ENCODE peak calls at places on chromosomes 6 and 20, in ten cellular contexts. One of them, this sample, is unnamed.

GRCh38 chr6:53593001-53593488 is 48.1 kb upstream of the GCLC start:
- DNase-seq in GM18507: no peak
- DNase-seq in HEK293T: no peak
- DNase-seq in stimulated activated CD4-positive, alpha-beta T cell treated with anti-CD3 and anti-CD28 coated beads, Interleukin-12 subunit alpha, Interleukin-12 subunit beta, amount 100 ng/mL, for 48 hours: no peak
- DNase-seq in amygdala: no peak
- DNase-seq in activated T-cell treated with anti-CD3 and anti-CD28 coated beads, Interleukin-2, amount 50 U/mL, for 72 hours: no peak
- DNase-seq in adrenal gland: no peak
- DNase-seq in pancreas: no peak
- DNase-seq in RCC 7860: peak; percentile 71
- DNase-seq in omental fat pad: no peak
- DNase-seq in this sample: peak; percentile 28

GRCh38 chr6:150418825-150419594 is 50.2 kb downstream of the IYD start:
- DNase-seq in GM18507: peak; percentile 43
- DNase-seq in activated T-cell treated with anti-CD3 and anti-CD28 coated beads, Interleukin-2, amount 50 U/mL, for 72 hours: peak; percentile 61
- DNase-seq in adrenal gland: peak; percentile 79
- DNase-seq in HEK293T: peak; percentile 86
- DNase-seq in pancreas: peak; percentile 84
- DNase-seq in amygdala: no peak
- DNase-seq in RCC 7860: peak; percentile 18
- DNase-seq in stimulated activated CD4-positive, alpha-beta T cell treated with anti-CD3 and anti-CD28 coated beads, Interleukin-12 subunit alpha, Interleukin-12 subunit beta, amount 100 ng/mL, for 48 hours: peak; percentile 37
- DNase-seq in omental fat pad: no peak
- DNase-seq in this sample: peak; percentile 41

GRCh38 chr20:63208346-63208924 is 7.5 kb downstream of the YTHDF1 start:
- DNase-seq in GM18507: no peak
- DNase-seq in stimulated activated CD4-positive, alpha-beta T cell treated with anti-CD3 and anti-CD28 coated beads, Interleukin-12 subunit alpha, Interleukin-12 subunit beta, amount 100 ng/mL, for 48 hours: no peak
- DNase-seq in RCC 7860: no peak
- DNase-seq in pancreas: peak; percentile 30
- DNase-seq in amygdala: no peak
- DNase-seq in activated T-cell treated with anti-CD3 and anti-CD28 coated beads, Interleukin-2, amount 50 U/mL, for 72 hours: no peak
- DNase-seq in HEK293T: no peak
- DNase-seq in adrenal gland: no peak
- DNase-seq in omental fat pad: no peak
- DNase-seq in this sample: no peak

GRCh38 chr6:112222111-112222726 is 32.1 kb downstream of the LAMA4 start:
- DNase-seq in omental fat pad: no peak
- DNase-seq in stimulated activated CD4-positive, alpha-beta T cell treated with anti-CD3 and anti-CD28 coated beads, Interleukin-12 subunit alpha, Interleukin-12 subunit beta, amount 100 ng/mL, for 48 hours: no peak
- DNase-seq in pancreas: no peak
- DNase-seq in amygdala: no peak
- DNase-seq in HEK293T: no peak
- DNase-seq in GM18507: no peak
- DNase-seq in RCC 7860: no peak
- DNase-seq in activated T-cell treated with anti-CD3 and anti-CD28 coated beads, Interleukin-2, amount 50 U/mL, for 72 hours: no peak
- DNase-seq in adrenal gland: no peak
- DNase-seq in this sample: no peak

GRCh38 chr6:119829006-119829405 is 479.4 kb upstream of the MAN1A1 start:
- DNase-seq in pancreas: no peak
- DNase-seq in amygdala: no peak
- DNase-seq in adrenal gland: no peak
- DNase-seq in GM18507: no peak
- DNase-seq in HEK293T: no peak
- DNase-seq in stimulated activated CD4-positive, alpha-beta T cell treated with anti-CD3 and anti-CD28 coated beads, Interleukin-12 subunit alpha, Interleukin-12 subunit beta, amount 100 ng/mL, for 48 hours: no peak
- DNase-seq in omental fat pad: no peak
- DNase-seq in RCC 7860: no peak
- DNase-seq in activated T-cell treated with anti-CD3 and anti-CD28 coated beads, Interleukin-2, amount 50 U/mL, for 72 hours: no peak
- DNase-seq in this sample: no peak

GRCh38 chr6:37319156-37319555 is 34.6 kb upstream of the RNF8 start:
- DNase-seq in RCC 7860: no peak
- DNase-seq in GM18507: no peak
- DNase-seq in omental fat pad: no peak
- DNase-seq in HEK293T: no peak
- DNase-seq in pancreas: no peak
- DNase-seq in stimulated activated CD4-positive, alpha-beta T cell treated with anti-CD3 and anti-CD28 coated beads, Interleukin-12 subunit alpha, Interleukin-12 subunit beta, amount 100 ng/mL, for 48 hours: no peak
- DNase-seq in adrenal gland: no peak
- DNase-seq in amygdala: no peak
- DNase-seq in activated T-cell treated with anti-CD3 and anti-CD28 coated beads, Interleukin-2, amount 50 U/mL, for 72 hours: no peak
- DNase-seq in this sample: no peak

GRCh38 chr6:33073431-33073871 is at the start of gene HLA-DPA1:
- DNase-seq in pancreas: no peak
- DNase-seq in GM18507: peak; percentile 72
- DNase-seq in amygdala: no peak
- DNase-seq in RCC 7860: no peak
- DNase-seq in activated T-cell treated with anti-CD3 and anti-CD28 coated beads, Interleukin-2, amount 50 U/mL, for 72 hours: peak; percentile 30
- DNase-seq in adrenal gland: peak; percentile 84
- DNase-seq in HEK293T: peak; percentile 62
- DNase-seq in stimulated activated CD4-positive, alpha-beta T cell treated with anti-CD3 and anti-CD28 coated beads, Interleukin-12 subunit alpha, Interleukin-12 subunit beta, amount 100 ng/mL, for 48 hours: peak; percentile 31
- DNase-seq in omental fat pad: no peak
- DNase-seq in this sample: no peak

GRCh38 chr6:68559052-68559451 is 76.0 kb upstream of the ADGRB3 start:
- DNase-seq in omental fat pad: no peak
- DNase-seq in adrenal gland: no peak
- DNase-seq in activated T-cell treated with anti-CD3 and anti-CD28 coated beads, Interleukin-2, amount 50 U/mL, for 72 hours: no peak
- DNase-seq in GM18507: no peak
- DNase-seq in amygdala: no peak
- DNase-seq in pancreas: no peak
- DNase-seq in HEK293T: peak; percentile 38
- DNase-seq in stimulated activated CD4-positive, alpha-beta T cell treated with anti-CD3 and anti-CD28 coated beads, Interleukin-12 subunit alpha, Interleukin-12 subunit beta, amount 100 ng/mL, for 48 hours: no peak
- DNase-seq in RCC 7860: no peak
- DNase-seq in this sample: no peak

GRCh38 chr6:70282906-70283461 is 19.9 kb downstream of the COL9A1 start:
- DNase-seq in adrenal gland: no peak
- DNase-seq in amygdala: no peak
- DNase-seq in HEK293T: no peak
- DNase-seq in activated T-cell treated with anti-CD3 and anti-CD28 coated beads, Interleukin-2, amount 50 U/mL, for 72 hours: no peak
- DNase-seq in RCC 7860: no peak
- DNase-seq in stimulated activated CD4-positive, alpha-beta T cell treated with anti-CD3 and anti-CD28 coated beads, Interleukin-12 subunit alpha, Interleukin-12 subunit beta, amount 100 ng/mL, for 48 hours: no peak
- DNase-seq in GM18507: no peak
- DNase-seq in pancreas: no peak
- DNase-seq in omental fat pad: no peak
- DNase-seq in this sample: no peak

GRCh38 chr6:122736166-122736565 is 43.4 kb upstream of the FABP7 start:
- DNase-seq in RCC 7860: no peak
- DNase-seq in activated T-cell treated with anti-CD3 and anti-CD28 coated beads, Interleukin-2, amount 50 U/mL, for 72 hours: no peak
- DNase-seq in adrenal gland: no peak
- DNase-seq in HEK293T: peak; percentile 24
- DNase-seq in GM18507: no peak
- DNase-seq in stimulated activated CD4-positive, alpha-beta T cell treated with anti-CD3 and anti-CD28 coated beads, Interleukin-12 subunit alpha, Interleukin-12 subunit beta, amount 100 ng/mL, for 48 hours: no peak
- DNase-seq in amygdala: no peak
- DNase-seq in pancreas: no peak
- DNase-seq in omental fat pad: no peak
- DNase-seq in this sample: no peak